ENCODE peak calls at places on chromosomes 5 and 9, in four cellular contexts. F, S, P and Y are unnamed samples.

GRCh38 chr5:137666109-137666850 is 69.6 kb downstream of the KLHL3 start:
- DNase-seq in F (no peak), S (no peak), P (no peak), Y (no peak)

GRCh38 chr5:81213070-81213469 is 20.1 kb upstream of the CKMT2 start:
- DNase-seq in F (no peak), S (no peak), P (no peak), Y (no peak)

GRCh38 chr5:145960848-145961600 is 24.6 kb downstream of the SH3RF2 start:
- DNase-seq in F (no peak), S (no peak), P (peak), Y (no peak)

GRCh38 chr9:127129718-127130085 is 7.3 kb upstream of the ANGPTL2 start:
- DNase-seq in F (no peak), S (no peak), P (no peak), Y (no peak)

GRCh38 chr9:122498883-122499288 is 11.7 kb upstream of the OR1J2 start:
- DNase-seq in F (peak), S (peak), P (peak), Y (peak)

GRCh38 chr9:693460-694390 is 147.8 kb upstream of the DMRT1 start:
- DNase-seq in F (no peak), S (no peak), P (no peak), Y (peak)

GRCh38 chr5:10528056-10528816 is 35.6 kb upstream of the ANKRD33B start:
- DNase-seq in F (no peak), S (peak), P (peak), Y (peak)

GRCh38 chr5:139709587-139710369 is 61.6 kb downstream of the CXXC5 start:
- DNase-seq in F (no peak), S (peak), P (no peak), Y (no peak)

GRCh38 chr5:66343370-66344071 is 199.4 kb downstream of the SREK1 start:
- DNase-seq in F (no peak), S (no peak), P (no peak), Y (no peak)

GRCh38 chr5:36079200-36079761 is 12.6 kb upstream of the UGT3A2 start:
- DNase-seq in F (peak), S (peak), P (peak), Y (no peak)

GRCh38 chr9:92740446-92740961 is 24.1 kb downstream of the BICD2 start:
- DNase-seq in F (no peak), S (no peak), P (peak), Y (no peak)

GRCh38 chr9:70205366-70206020 is 53.3 kb upstream of the SMC5 start:
- DNase-seq in F (no peak), S (no peak), P (peak), Y (no peak)

GRCh38 chr9:109269839-109270238 is 51.0 kb downstream of the EPB41L4B start:
- DNase-seq in F (no peak), S (no peak), P (no peak), Y (no peak)

GRCh38 chr5:109567374-109568044 is 122.2 kb upstream of the MAN2A1 start:
- DNase-seq in F (no peak), S (no peak), P (no peak), Y (no peak)

GRCh38 chr5:136108131-136108739 is 24.4 kb upstream of the SMAD5 start:
- DNase-seq in F (no peak), S (no peak), P (peak), Y (no peak)

GRCh38 chr5:140690376-140690932 is 716 bp downstream of the HARS1 start:
- DNase-seq in F (no peak), S (no peak), P (peak), Y (no peak)

GRCh38 chr9:95901506-95901905 is 26.0 kb downstream of the ERCC6L2 start:
- DNase-seq in F (no peak), S (no peak), P (peak), Y (no peak)

GRCh38 chr5:93611900-93612898 is 29.2 kb downstream of the NR2F1 start:
- DNase-seq in F (peak), S (no peak), P (peak), Y (no peak)

GRCh38 chr5:88923623-88924619 is 40.9 kb upstream of the MEF2C start:
- DNase-seq in F (no peak), S (no peak), P (no peak), Y (no peak)

GRCh38 chr5:115166744-115167393 is 2.8 kb downstream of the TRIM36 start:
- DNase-seq in F (no peak), S (no peak), P (no peak), Y (no peak)

GRCh38 chr5:115170128-115170923 is 618 bp upstream of the TRIM36 start:
- DNase-seq in F (peak), S (no peak), P (no peak), Y (no peak)

GRCh38 chr5:115168829-115169391 is 798 bp downstream of the TRIM36 start:
- DNase-seq in F (peak), S (no peak), P (peak), Y (no peak)

GRCh38 chr5:115170924-115171510 is 1.3 kb upstream of the TRIM36 start:
- DNase-seq in F (no peak), S (no peak), P (no peak), Y (peak)

DNA sequence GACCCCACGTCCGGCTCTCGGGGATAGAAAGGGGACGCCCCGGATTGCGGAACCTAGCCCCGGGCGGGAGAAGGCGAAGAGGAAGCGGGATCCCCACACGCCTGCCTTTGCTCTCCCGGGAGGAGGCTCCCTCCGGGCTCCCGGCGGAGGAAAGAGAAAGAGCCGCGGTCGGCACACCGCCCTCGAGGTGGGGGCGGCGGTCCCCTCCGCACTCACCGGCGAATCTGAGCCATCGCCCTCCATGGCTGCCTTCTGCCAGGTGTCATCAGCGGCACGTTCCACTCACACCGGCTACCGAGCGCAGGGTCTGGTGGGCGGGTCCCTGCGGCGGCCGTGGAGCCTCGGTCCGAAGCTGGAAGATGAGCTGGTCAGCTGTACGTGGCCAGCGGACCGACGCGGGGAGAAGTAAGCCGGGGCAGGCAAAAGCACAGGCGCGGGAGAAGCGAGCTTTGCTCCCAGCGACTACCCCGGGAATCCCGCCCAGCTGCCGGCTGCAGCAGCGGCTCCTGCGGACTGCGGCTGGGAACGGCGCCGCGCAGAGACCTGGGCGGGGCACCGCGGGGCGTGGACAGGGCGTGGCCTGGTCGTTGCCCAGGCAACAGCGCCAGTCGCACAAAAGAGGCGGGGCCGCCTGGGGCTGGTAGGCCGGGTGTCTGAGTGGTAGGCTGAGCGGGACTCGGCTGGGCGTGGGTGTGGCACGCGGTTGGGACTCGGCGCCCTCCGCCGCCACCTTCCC is at the start of gene TRIM36:
- DNase-seq in F (peak), S (no peak), P (peak), Y (peak)
- TF ChIP-seq EZH2 in F (no peak), S (no peak), P (no peak), Y (no peak)

DNA sequence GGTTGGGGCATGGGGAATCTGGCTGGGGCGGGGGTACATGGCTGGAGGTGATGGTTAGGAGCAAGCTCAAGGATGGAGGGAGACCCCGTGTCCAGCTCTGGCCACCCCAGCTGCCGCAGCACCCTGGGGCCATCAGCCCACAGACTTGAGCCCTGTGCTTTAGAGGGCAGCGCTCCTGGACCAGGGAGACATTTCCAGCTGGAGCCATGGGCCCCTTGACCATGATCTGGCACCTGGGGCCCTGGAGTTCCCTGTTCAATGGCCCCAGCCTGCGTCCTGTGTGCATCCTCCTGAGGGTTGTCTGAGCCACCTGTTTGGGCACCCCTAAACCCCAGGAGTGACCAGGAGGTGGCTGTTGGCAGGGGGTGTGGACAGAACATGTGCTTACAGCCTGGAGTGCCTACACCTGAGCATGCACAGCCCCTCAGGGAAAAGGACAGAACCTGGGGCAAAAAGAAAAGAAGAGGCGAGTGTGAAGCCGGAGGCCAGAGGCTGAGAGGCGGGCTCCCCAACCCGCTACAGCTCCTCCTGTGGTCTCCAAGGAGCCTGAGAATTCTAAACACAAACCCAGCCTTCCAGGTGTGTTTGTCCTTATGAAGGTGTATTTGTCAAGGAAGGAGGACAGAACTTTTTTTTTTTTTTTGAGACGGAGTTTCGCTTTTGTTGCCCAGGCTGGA is 126.7 kb downstream of the C9orf50 start:
- DNase-seq in F (peak), S (no peak), P (no peak), Y (no peak)
- H3K4me3 ChIP-seq in F (no peak), S (no peak), P (no peak), Y (no peak)

DNA sequence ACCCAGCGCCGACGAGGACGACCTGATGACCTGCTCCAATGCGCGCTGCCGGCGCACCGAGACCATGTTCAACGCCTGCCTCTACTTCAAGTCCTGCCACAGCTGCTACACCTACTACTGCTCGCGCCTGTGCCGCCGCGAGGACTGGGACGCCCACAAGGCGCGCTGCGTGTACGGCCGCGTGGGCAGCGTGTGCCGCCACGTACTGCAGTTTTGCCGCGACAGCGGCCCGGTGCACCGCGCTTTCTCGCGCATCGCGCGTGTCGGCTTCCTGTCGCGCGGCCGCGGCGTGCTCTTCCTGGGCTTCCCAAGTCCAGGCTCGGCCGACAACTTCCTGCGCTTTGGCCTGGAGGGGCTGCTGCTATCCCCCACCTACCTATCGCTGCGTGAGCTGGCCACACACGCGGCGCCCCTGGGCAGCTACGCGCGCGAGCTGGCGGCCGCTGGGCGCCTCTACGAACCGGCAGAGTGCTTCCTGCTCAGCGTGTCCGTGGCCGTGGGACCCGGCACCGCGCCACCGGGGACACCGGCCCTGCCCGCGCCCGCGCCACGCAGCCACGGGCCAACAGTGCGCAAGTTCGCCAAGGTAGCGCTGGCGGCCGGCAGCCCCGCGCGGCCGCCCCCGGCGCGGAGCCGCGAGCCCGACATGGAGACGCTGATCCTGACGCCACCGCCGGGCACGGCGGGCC is 2.7 kb upstream of the PHPT1 start:
- DNase-seq in F (no peak), S (no peak), P (no peak), Y (no peak)
- TF ChIP-seq EZH2 in F (peak), S (no peak), P (peak), Y (no peak)

DNA sequence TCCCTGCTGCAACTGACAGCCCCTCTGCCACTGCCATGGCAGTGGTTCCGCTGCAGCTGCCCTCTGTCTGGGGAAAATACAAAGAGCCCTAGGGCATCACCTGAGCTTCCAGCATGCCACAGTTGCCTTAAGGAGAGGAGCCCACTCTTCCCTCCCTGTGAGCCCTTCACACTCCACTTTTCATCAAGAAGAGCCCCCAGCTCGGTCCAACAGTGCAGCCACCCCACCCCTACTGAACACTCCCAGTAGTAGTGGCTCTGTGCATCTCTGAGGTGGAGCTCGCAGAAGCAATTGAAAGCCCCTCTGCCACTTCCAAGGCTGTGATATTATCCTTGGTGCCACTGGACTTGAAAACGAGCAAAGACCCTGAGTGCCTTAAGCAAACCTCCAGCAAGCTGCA is 696.8 kb upstream of the COX7C start:
- DNase-seq in F (no peak), S (no peak), P (no peak), Y (no peak)
- H3K4me3 ChIP-seq in F (no peak), S (no peak), P (no peak), Y (no peak)

GRCh38 chr9:14346301-14346721 is 32.4 kb upstream of the NFIB start:
- DNase-seq in F (peak), S (no peak), P (no peak), Y (no peak)
- TF ChIP-seq EZH2 in F (peak), S (no peak), P (no peak), Y (no peak)

GRCh38 chr9:21576331-21577189 is 94.4 kb upstream of the IFNE start:
- DNase-seq in F (peak), S (no peak), P (peak), Y (no peak)
- H3K4me3 ChIP-seq in F (peak), S (no peak), P (peak), Y (no peak)

DNA sequence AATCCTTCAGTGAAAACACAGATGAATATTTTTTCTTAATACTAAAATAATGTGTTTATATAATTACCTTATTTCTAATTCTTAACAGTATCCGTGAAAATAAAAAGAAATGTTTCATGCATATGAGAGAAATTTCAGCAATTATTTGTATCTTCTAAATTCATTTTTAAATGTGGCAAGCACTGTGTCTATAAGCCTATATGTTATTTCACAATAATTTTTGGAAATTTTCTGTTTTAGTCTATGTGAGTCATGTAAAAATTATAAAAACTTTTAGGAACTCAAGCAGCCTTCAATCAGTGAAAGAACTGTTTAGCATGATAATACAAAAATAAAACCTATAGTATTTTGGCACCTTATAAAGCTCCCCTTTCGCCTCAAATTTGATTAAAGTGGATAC is 96.8 kb downstream of the ZCCHC7 start:
- DNase-seq in F (no peak), S (no peak), P (no peak), Y (no peak)
- TF ChIP-seq EZH2 in F (no peak), S (no peak), P (no peak), Y (no peak)